ENCODE peak calls at places on chromosomes 13 and 19, in ten cellular contexts. W is ELR, G is AG08396, F is Panc1, H is naive B cell, V is cardiac fibroblast, A is DMS 273 treated with DMSO at 0.1 percent for 48 hours, D is lower leg skin, P is iris pigment epithelial cell, U is immature natural killer cell. M is an unnamed sample.

GRCh38 chr19:30374791-30375650 is 2.8 kb downstream of the ZNF536 start:
- DNase-seq in H (no peak), D (peak), A (no peak), U (no peak), G (peak), F (no peak), W (no peak), P (no peak), V (no peak), M (no peak)

GRCh38 chr13:44312898-44313551 is 60.6 kb upstream of the SERP2 start:
- DNase-seq in H (no peak), G (no peak), D (no peak), U (no peak), F (peak), P (peak), W (peak), A (no peak), V (peak), M (no peak)

GRCh38 chr19:48061401-48062344 is 17.8 kb upstream of the CABP5 start:
- DNase-seq in D (no peak), A (no peak), H (no peak), W (no peak), G (no peak), U (no peak), P (no peak), V (no peak), F (no peak), M (no peak)

GRCh38 chr19:17999685-18000479 is 8.1 kb upstream of the ARRDC2 start:
- DNase-seq in P (no peak), V (no peak), A (no peak), G (no peak), H (no peak), F (no peak), U (no peak), W (no peak), D (no peak), M (no peak)

GRCh38 chr13:37602743-37603381 is 4.3 kb upstream of the POSTN start:
- DNase-seq in W (peak), P (peak), G (peak), A (peak), H (no peak), F (no peak), V (peak), D (no peak), U (no peak), M (no peak)

GRCh38 chr19:34236035-34236793 is 18.1 kb upstream of the GARRE1 start:
- DNase-seq in H (no peak), W (no peak), U (no peak), G (peak), V (no peak), A (no peak), P (no peak), D (peak), F (no peak), M (no peak)

GRCh38 chr19:17281391-17282304 is at the start of gene ANKLE1:
- DNase-seq in F (no peak), U (no peak), G (peak), P (peak), W (peak), D (no peak), H (peak), A (no peak), V (no peak), M (peak)

GRCh38 chr19:16594131-16594586 is 21.9 kb upstream of the SLC35E1 start:
- DNase-seq in V (no peak), P (no peak), A (no peak), H (peak), F (no peak), G (no peak), W (no peak), U (peak), D (no peak), M (no peak)

GRCh38 chr19:1725100-1726064 is 27.9 kb upstream of the ONECUT3 start:
- DNase-seq in U (peak), G (peak), D (no peak), P (peak), A (no peak), F (no peak), V (peak), W (peak), H (no peak), M (no peak)

GRCh38 chr19:4969772-4970531 is 1.0 kb downstream of the KDM4B start:
- DNase-seq in P (peak), G (no peak), V (peak), D (no peak), W (peak), F (no peak), A (no peak), H (peak), U (no peak), M (no peak)

GRCh38 chr19:3687774-3688706 is 12.2 kb downstream of the PIP5K1C start:
- DNase-seq in A (no peak), V (no peak), D (no peak), G (no peak), P (no peak), H (peak), W (no peak), F (no peak), U (peak), M (peak)

GRCh38 chr19:6967962-6968361 is 53.3 kb downstream of the MBD3L2B start:
- DNase-seq in P (no peak), F (no peak), G (no peak), D (no peak), U (no peak), W (no peak), H (no peak), V (no peak), A (no peak), M (no peak)

GRCh38 chr13:79860757-79861156 is 379.8 kb downstream of the NDFIP2 start:
- DNase-seq in W (no peak), H (no peak), A (no peak), G (no peak), D (no peak), U (no peak), P (no peak), V (no peak), F (no peak), M (no peak)

GRCh38 chr19:7681336-7682174 is 922 bp downstream of the TRAPPC5 start:
- DNase-seq in F (no peak), P (peak), D (peak), G (peak), A (no peak), W (peak), U (peak), H (peak), V (peak), M (no peak)

GRCh38 chr13:95564948-95565347 is 12.4 kb downstream of the CLDN10 start:
- DNase-seq in D (no peak), V (peak), F (no peak), U (no peak), P (peak), G (no peak), W (peak), A (no peak), H (no peak), M (no peak)